ENCODE peak calls at places on chromosomes 13 and 19, in seven cellular contexts. One of them, this sample, is unnamed.

GRCh38 chr13:86653009-86653408 is 853.8 kb upstream of the SLITRK6 start:
- DNase-seq in heart left ventricle: no peak
- DNase-seq in fibroblast of lung: no peak
- DNase-seq in Peyer's patch: no peak
- DNase-seq in left ventricle myocardium inferior: no peak
- DNase-seq in mesenchymal stem cell: no peak
- DNase-seq in CD8-positive, alpha-beta T cell: no peak
- DNase-seq in this sample: no peak

GRCh38 chr19:24086974-24087595 is at the start of gene ZNF254:
- DNase-seq in heart left ventricle: peak; percentile 90
- DNase-seq in fibroblast of lung: peak; percentile 96
- DNase-seq in Peyer's patch: peak; percentile 76
- DNase-seq in left ventricle myocardium inferior: peak; percentile 90
- DNase-seq in mesenchymal stem cell: peak; percentile 91
- DNase-seq in CD8-positive, alpha-beta T cell: peak; percentile 83
- DNase-seq in this sample: peak; percentile 89

GRCh38 chr19:53772943-53773342 is 51.2 kb downstream of the NLRP12 start:
- DNase-seq in heart left ventricle: no peak
- DNase-seq in fibroblast of lung: peak; percentile 56
- DNase-seq in Peyer's patch: no peak
- DNase-seq in left ventricle myocardium inferior: no peak
- DNase-seq in mesenchymal stem cell: peak; percentile 42
- DNase-seq in CD8-positive, alpha-beta T cell: peak; percentile 51
- DNase-seq in this sample: peak; percentile 21

GRCh38 chr13:71034018-71034417 is 833.0 kb downstream of the DACH1 start:
- DNase-seq in heart left ventricle: no peak
- DNase-seq in fibroblast of lung: no peak
- DNase-seq in Peyer's patch: no peak
- DNase-seq in left ventricle myocardium inferior: no peak
- DNase-seq in mesenchymal stem cell: no peak
- DNase-seq in CD8-positive, alpha-beta T cell: no peak
- DNase-seq in this sample: no peak

GRCh38 chr13:50170447-50171037 is 155.3 kb downstream of the KCNRG start:
- DNase-seq in heart left ventricle: no peak
- DNase-seq in fibroblast of lung: peak; percentile 67
- DNase-seq in Peyer's patch: no peak
- DNase-seq in left ventricle myocardium inferior: no peak
- DNase-seq in mesenchymal stem cell: no peak
- DNase-seq in CD8-positive, alpha-beta T cell: no peak
- DNase-seq in this sample: no peak

GRCh38 chr19:31408460-31409124 is 59.4 kb upstream of the TSHZ3 start:
- DNase-seq in heart left ventricle: no peak
- DNase-seq in fibroblast of lung: peak; percentile 85
- DNase-seq in Peyer's patch: no peak
- DNase-seq in left ventricle myocardium inferior: no peak
- DNase-seq in mesenchymal stem cell: peak; percentile 96
- DNase-seq in CD8-positive, alpha-beta T cell: no peak
- DNase-seq in this sample: no peak

GRCh38 chr13:74062933-74063332 is 71.3 kb downstream of the KLF12 start:
- DNase-seq in heart left ventricle: peak; percentile 64
- DNase-seq in fibroblast of lung: peak; percentile 67
- DNase-seq in Peyer's patch: no peak
- DNase-seq in left ventricle myocardium inferior: peak; percentile 66
- DNase-seq in mesenchymal stem cell: peak; percentile 74
- DNase-seq in CD8-positive, alpha-beta T cell: no peak
- DNase-seq in this sample: peak; percentile 23

GRCh38 chr13:30857636-30858035 is 48.4 kb upstream of the MEDAG start:
- DNase-seq in heart left ventricle: no peak
- DNase-seq in fibroblast of lung: no peak
- DNase-seq in Peyer's patch: no peak
- DNase-seq in left ventricle myocardium inferior: no peak
- DNase-seq in mesenchymal stem cell: no peak
- DNase-seq in CD8-positive, alpha-beta T cell: no peak
- DNase-seq in this sample: no peak

GRCh38 chr19:8489591-8490394 is 12.6 kb downstream of the PRAM1 start:
- DNase-seq in heart left ventricle: peak; percentile 70
- DNase-seq in fibroblast of lung: no peak
- DNase-seq in Peyer's patch: no peak
- DNase-seq in left ventricle myocardium inferior: no peak
- DNase-seq in mesenchymal stem cell: no peak
- DNase-seq in CD8-positive, alpha-beta T cell: no peak
- DNase-seq in this sample: no peak

DNA sequence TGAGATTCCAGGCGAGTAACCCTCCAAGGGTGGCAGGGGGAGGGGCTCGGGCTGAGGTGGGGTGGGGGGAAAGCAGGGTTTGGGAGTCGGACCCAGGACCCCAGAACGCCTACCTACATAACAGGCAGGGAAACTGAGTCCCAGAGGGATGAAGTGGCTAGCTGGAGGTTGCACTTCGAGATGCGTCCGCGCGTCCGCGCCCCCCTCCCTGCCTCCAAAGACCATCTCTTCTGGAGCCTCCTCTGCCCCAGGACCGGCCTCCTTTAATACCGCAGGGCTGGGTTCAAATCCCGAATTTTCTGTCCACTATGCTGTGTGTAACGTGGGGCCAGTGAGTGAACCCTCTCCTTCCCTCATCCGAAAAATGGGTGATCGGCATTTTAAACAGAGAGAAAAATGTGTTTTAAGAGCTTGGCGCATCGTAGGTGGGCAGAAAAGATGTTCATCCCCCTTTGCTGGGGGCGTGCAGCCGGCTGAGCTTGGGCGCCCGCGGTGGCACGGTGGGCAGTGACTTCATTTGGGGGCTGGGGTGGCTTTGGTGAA is 13.8 kb downstream of the TJP3 start:
- DNase-seq in heart left ventricle: no peak
- DNase-seq in fibroblast of lung: no peak
- DNase-seq in Peyer's patch: no peak
- DNase-seq in left ventricle myocardium inferior: no peak
- DNase-seq in mesenchymal stem cell: no peak
- DNase-seq in CD8-positive, alpha-beta T cell: no peak
- DNase-seq in this sample: no peak
- H3K4me3 ChIP-seq in heart left ventricle: peak overlapping the region; percentile 29
- H3K4me3 ChIP-seq in fibroblast of lung: no peak overlapping the region
- H3K4me3 ChIP-seq in Peyer's patch: peak overlapping the region; percentile 75
- H3K4me3 ChIP-seq in left ventricle myocardium inferior: peak overlapping the region; percentile 32
- H3K4me3 ChIP-seq in mesenchymal stem cell: no peak overlapping the region
- H3K4me3 ChIP-seq in CD8-positive, alpha-beta T cell: peak overlapping the region; percentile 55
- H3K4me3 ChIP-seq in this sample: peak overlapping the region; percentile 27

GRCh38 chr13:43136940-43137574 is 113.7 kb downstream of the DNAJC15 start:
- DNase-seq in heart left ventricle: no peak
- DNase-seq in fibroblast of lung: no peak
- DNase-seq in Peyer's patch: no peak
- DNase-seq in left ventricle myocardium inferior: no peak
- DNase-seq in mesenchymal stem cell: no peak
- DNase-seq in CD8-positive, alpha-beta T cell: no peak
- DNase-seq in this sample: no peak
- H3K27ac ChIP-seq in heart left ventricle: no peak overlapping the region
- H3K27ac ChIP-seq in fibroblast of lung: no peak overlapping the region
- H3K27ac ChIP-seq in Peyer's patch: no peak overlapping the region
- H3K27ac ChIP-seq in left ventricle myocardium inferior: no peak overlapping the region
- H3K27ac ChIP-seq in mesenchymal stem cell: no peak overlapping the region
- H3K27ac ChIP-seq in CD8-positive, alpha-beta T cell: no peak overlapping the region
- H3K27ac ChIP-seq in this sample: no peak overlapping the region

GRCh38 chr19:6743714-6744380 is 4.4 kb downstream of the TRIP10 start:
- DNase-seq in heart left ventricle: no peak
- DNase-seq in fibroblast of lung: peak; percentile 49
- DNase-seq in Peyer's patch: no peak
- DNase-seq in left ventricle myocardium inferior: no peak
- DNase-seq in mesenchymal stem cell: peak; percentile 35
- DNase-seq in CD8-positive, alpha-beta T cell: no peak
- DNase-seq in this sample: peak; percentile 5
- H3K4me1 ChIP-seq in heart left ventricle: peaks cover 60% of the 10 kb centered on the region
- H3K4me1 ChIP-seq in fibroblast of lung: peaks cover 24% of the 10 kb centered on the region
- H3K4me1 ChIP-seq in Peyer's patch: peaks cover 13% of the 10 kb centered on the region
- H3K4me1 ChIP-seq in left ventricle myocardium inferior: peaks cover 94% of the 10 kb centered on the region
- H3K4me1 ChIP-seq in mesenchymal stem cell: peaks cover 28% of the 10 kb centered on the region
- H3K4me1 ChIP-seq in CD8-positive, alpha-beta T cell: peaks cover 23% of the 10 kb centered on the region
- H3K4me1 ChIP-seq in this sample: peaks cover 39% of the 10 kb centered on the region

GRCh38 chr19:51692065-51692915 is 840 bp upstream of the SPACA6 start:
- DNase-seq in heart left ventricle: no peak
- DNase-seq in fibroblast of lung: no peak
- DNase-seq in Peyer's patch: no peak
- DNase-seq in left ventricle myocardium inferior: no peak
- DNase-seq in mesenchymal stem cell: no peak
- DNase-seq in CD8-positive, alpha-beta T cell: no peak
- DNase-seq in this sample: no peak
- H3K4me3 ChIP-seq in heart left ventricle: peak overlapping the region; percentile 74
- H3K4me3 ChIP-seq in fibroblast of lung: peak overlapping the region; percentile 63
- H3K4me3 ChIP-seq in Peyer's patch: no peak overlapping the region
- H3K4me3 ChIP-seq in left ventricle myocardium inferior: peak overlapping the region; percentile 96
- H3K4me3 ChIP-seq in mesenchymal stem cell: peak overlapping the region; percentile 72
- H3K4me3 ChIP-seq in CD8-positive, alpha-beta T cell: no peak overlapping the region
- H3K4me3 ChIP-seq in this sample: peak overlapping the region; percentile 77

DNA sequence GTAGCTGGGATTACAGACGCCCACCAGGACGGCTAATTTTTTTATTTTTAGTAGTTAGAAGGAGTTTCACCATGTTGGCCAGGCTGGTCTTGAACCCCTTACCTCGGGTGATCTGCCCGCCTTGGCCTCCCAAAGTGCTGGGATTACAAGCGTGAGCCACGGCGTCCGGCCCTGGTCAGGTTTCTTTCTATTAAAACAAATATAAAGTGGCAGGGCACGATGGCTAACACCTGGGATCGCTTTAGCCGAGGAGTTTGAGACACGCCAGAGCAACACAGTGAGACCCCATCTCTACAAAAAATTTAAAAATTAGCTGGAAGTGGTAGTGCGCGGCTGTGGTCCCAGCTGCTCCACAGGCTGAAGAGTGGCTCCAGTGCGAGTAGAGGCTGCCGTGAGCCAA is 1.5 kb upstream of the MED25 start:
- DNase-seq in heart left ventricle: no peak
- DNase-seq in fibroblast of lung: no peak
- DNase-seq in Peyer's patch: no peak
- DNase-seq in left ventricle myocardium inferior: no peak
- DNase-seq in mesenchymal stem cell: no peak
- DNase-seq in CD8-positive, alpha-beta T cell: no peak
- DNase-seq in this sample: no peak
- H3K27ac ChIP-seq in heart left ventricle: peak overlapping the region; percentile 90
- H3K27ac ChIP-seq in fibroblast of lung: peak overlapping the region; percentile 98
- H3K27ac ChIP-seq in Peyer's patch: peak overlapping the region; percentile 77
- H3K27ac ChIP-seq in left ventricle myocardium inferior: peak overlapping the region; percentile 92
- H3K27ac ChIP-seq in mesenchymal stem cell: no peak overlapping the region
- H3K27ac ChIP-seq in CD8-positive, alpha-beta T cell: peak overlapping the region; percentile 95
- H3K27ac ChIP-seq in this sample: peak overlapping the region; percentile 97

DNA sequence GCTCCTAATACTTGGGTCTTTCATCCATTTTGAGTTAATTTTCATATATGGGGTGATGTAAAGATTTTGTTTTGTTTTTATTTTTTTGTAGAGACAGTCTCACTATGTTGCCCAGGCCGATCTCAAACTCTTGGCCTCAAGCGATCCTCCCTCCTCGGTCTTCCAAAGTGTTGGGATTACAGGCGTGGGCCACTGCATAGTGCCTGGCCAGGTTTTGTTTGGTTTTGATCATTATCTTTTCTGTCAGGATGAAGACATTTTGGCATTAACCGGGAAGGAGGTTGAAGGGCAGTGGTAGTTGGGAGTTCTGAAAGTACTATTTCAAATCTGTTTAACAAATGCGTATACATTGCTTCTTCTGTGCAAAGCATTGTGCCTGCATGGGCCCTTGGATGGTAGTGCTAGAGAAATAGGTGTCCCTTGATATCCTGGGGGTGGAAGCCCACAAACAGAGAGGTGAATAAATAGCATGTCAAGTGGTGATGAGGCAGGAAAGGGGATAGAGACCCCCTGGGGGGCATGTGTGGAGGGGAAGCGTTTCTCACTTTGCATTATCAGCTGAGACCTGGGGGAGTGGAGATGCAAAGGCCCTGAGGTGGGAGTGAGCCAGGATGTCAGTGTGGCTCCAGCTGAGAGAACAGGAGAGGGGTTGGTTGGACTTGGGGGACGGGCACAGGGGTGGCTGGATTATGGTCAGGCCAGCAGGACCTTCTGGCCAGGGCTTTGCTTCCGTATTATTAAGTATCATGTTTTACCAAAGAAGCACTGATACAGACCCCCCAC is 41.4 kb downstream of the GATAD2A start:
- DNase-seq in heart left ventricle: no peak
- DNase-seq in fibroblast of lung: no peak
- DNase-seq in Peyer's patch: peak; percentile 11
- DNase-seq in left ventricle myocardium inferior: no peak
- DNase-seq in mesenchymal stem cell: no peak
- DNase-seq in CD8-positive, alpha-beta T cell: no peak
- DNase-seq in this sample: no peak
- H3K4me1 ChIP-seq in heart left ventricle: peaks cover 53% of the 10 kb centered on the region
- H3K4me1 ChIP-seq in fibroblast of lung: peaks cover 6% of the 10 kb centered on the region
- H3K4me1 ChIP-seq in Peyer's patch: no peaks in the 10 kb centered on the region
- H3K4me1 ChIP-seq in left ventricle myocardium inferior: peaks cover 60% of the 10 kb centered on the region
- H3K4me1 ChIP-seq in mesenchymal stem cell: peaks cover 10% of the 10 kb centered on the region
- H3K4me1 ChIP-seq in CD8-positive, alpha-beta T cell: peaks cover 77% of the 10 kb centered on the region
- H3K4me1 ChIP-seq in this sample: peaks cover 4% of the 10 kb centered on the region

DNA sequence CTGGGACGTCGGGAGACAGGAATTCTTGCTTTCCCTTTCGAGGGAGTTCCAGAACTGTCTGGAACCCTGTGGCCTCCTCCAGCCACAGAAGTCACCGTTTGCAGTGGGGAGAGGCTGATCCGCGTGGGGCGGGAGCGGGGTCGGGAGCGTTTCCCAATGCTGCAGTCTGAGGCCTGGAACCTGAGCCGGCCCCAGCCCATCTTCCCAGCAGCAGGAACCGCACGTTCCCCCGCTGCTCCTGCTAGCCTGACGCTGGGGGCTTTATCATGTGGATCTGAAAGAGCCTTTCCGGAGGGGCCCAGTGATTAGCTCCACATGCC is 13.4 kb downstream of the DPP9 start:
- DNase-seq in heart left ventricle: no peak
- DNase-seq in fibroblast of lung: no peak
- DNase-seq in Peyer's patch: no peak
- DNase-seq in left ventricle myocardium inferior: no peak
- DNase-seq in mesenchymal stem cell: no peak
- DNase-seq in CD8-positive, alpha-beta T cell: no peak
- DNase-seq in this sample: no peak
- H3K4me3 ChIP-seq in heart left ventricle: no peak overlapping the region
- H3K4me3 ChIP-seq in fibroblast of lung: no peak overlapping the region
- H3K4me3 ChIP-seq in Peyer's patch: no peak overlapping the region
- H3K4me3 ChIP-seq in left ventricle myocardium inferior: no peak overlapping the region
- H3K4me3 ChIP-seq in mesenchymal stem cell: no peak overlapping the region
- H3K4me3 ChIP-seq in CD8-positive, alpha-beta T cell: no peak overlapping the region
- H3K4me3 ChIP-seq in this sample: no peak overlapping the region

DNA sequence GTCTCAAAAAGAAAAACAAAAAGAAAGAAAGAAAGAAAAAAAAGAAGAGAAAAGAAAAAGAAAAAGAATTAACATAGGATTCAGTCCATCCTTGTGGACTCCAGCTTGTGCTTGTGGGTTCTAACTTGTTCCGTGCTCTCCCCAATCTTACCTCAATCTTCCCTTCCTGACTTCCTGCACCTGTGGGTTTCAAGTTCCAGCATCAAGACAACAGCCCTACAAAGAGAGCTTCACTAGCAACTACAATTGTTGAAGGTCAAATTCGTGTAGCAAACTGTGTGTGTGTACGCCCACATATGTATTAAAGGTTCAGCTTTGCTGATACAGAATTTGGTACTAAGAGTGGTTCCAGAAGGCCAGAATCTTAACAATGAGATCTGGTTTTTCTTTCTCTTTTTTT is 25.3 kb downstream of the FXYD5 start:
- DNase-seq in heart left ventricle: no peak
- DNase-seq in fibroblast of lung: no peak
- DNase-seq in Peyer's patch: no peak
- DNase-seq in left ventricle myocardium inferior: no peak
- DNase-seq in mesenchymal stem cell: no peak
- DNase-seq in CD8-positive, alpha-beta T cell: no peak
- DNase-seq in this sample: no peak
- H3K27ac ChIP-seq in heart left ventricle: no peak overlapping the region
- H3K27ac ChIP-seq in fibroblast of lung: no peak overlapping the region
- H3K27ac ChIP-seq in Peyer's patch: no peak overlapping the region
- H3K27ac ChIP-seq in left ventricle myocardium inferior: no peak overlapping the region
- H3K27ac ChIP-seq in mesenchymal stem cell: no peak overlapping the region
- H3K27ac ChIP-seq in CD8-positive, alpha-beta T cell: no peak overlapping the region
- H3K27ac ChIP-seq in this sample: no peak overlapping the region

GRCh38 chr19:13160557-13160956 is 10.3 kb downstream of the IER2 start:
- DNase-seq in heart left ventricle: no peak
- DNase-seq in fibroblast of lung: peak; percentile 28
- DNase-seq in Peyer's patch: no peak
- DNase-seq in left ventricle myocardium inferior: no peak
- DNase-seq in mesenchymal stem cell: peak; percentile 61
- DNase-seq in CD8-positive, alpha-beta T cell: no peak
- DNase-seq in this sample: no peak
- H3K4me1 ChIP-seq in heart left ventricle: peaks cover 49% of the 10 kb centered on the region
- H3K4me1 ChIP-seq in fibroblast of lung: peaks cover 28% of the 10 kb centered on the region
- H3K4me1 ChIP-seq in Peyer's patch: peaks cover 48% of the 10 kb centered on the region
- H3K4me1 ChIP-seq in left ventricle myocardium inferior: peaks cover 60% of the 10 kb centered on the region
- H3K4me1 ChIP-seq in mesenchymal stem cell: peaks cover 32% of the 10 kb centered on the region
- H3K4me1 ChIP-seq in CD8-positive, alpha-beta T cell: peaks cover 74% of the 10 kb centered on the region
- H3K4me1 ChIP-seq in this sample: peaks cover 61% of the 10 kb centered on the region

This sample was measured in transverse colon.